ENCODE peak calls at places on chromosome 11, in five cellular contexts. B is osteocyte, S is NCI-H82, L is iPS DF 6.9, Z is NCI-H2081. D is an unnamed sample.

GRCh38 chr11:33291004-33291777 is 34.0 kb downstream of the HIPK3 start:
- DNase-seq in Z (no peak), S (no peak), B (no peak), L (no peak), D (no peak)

GRCh38 chr11:92225563-92226308 is 1.1 kb downstream of the FAT3 start:
- DNase-seq in S (peak), B (no peak), L (no peak), Z (peak), D (peak)

GRCh38 chr11:22465620-22466019 is 127.4 kb downstream of the SLC17A6 start:
- DNase-seq in S (no peak), L (no peak), B (no peak), Z (no peak), D (no peak)

GRCh38 chr11:100808904-100809491 is 121.9 kb downstream of the ARHGAP42 start:
- DNase-seq in L (no peak), B (no peak), S (no peak), Z (no peak), D (no peak)

GRCh38 chr11:59224419-59224928 is 11.7 kb upstream of the MPEG1 start:
- DNase-seq in L (no peak), Z (no peak), B (no peak), S (no peak), D (no peak)

GRCh38 chr11:45644981-45645889 is 20.2 kb downstream of the CHST1 start:
- DNase-seq in B (peak), L (no peak), Z (no peak), S (no peak), D (no peak)

GRCh38 chr11:86980397-86980796 is 25.2 kb upstream of the FZD4 start:
- DNase-seq in S (no peak), Z (no peak), L (no peak), B (no peak), D (no peak)

GRCh38 chr11:14969922-14970323 is 2.2 kb downstream of the CALCA start:
- DNase-seq in S (peak), L (no peak), B (no peak), Z (no peak), D (peak)

GRCh38 chr11:120918257-120918656 is 105.6 kb upstream of the TBCEL start:
- DNase-seq in S (no peak), Z (no peak), B (no peak), L (no peak), D (no peak)

GRCh38 chr11:2862395-2862949 is 23.1 kb downstream of the CDKN1C start:
- DNase-seq in L (no peak), S (no peak), Z (no peak), B (no peak), D (no peak)

GRCh38 chr11:96028746-96029145 is 104.8 kb upstream of the MTMR2 start:
- DNase-seq in B (no peak), Z (no peak), L (no peak), S (no peak), D (no peak)

GRCh38 chr11:3380706-3381570 is 2.0 kb upstream of the ZNF195 start:
- DNase-seq in L (no peak), Z (no peak), S (peak), B (no peak), D (no peak)

GRCh38 chr11:13308704-13309103 is 31.1 kb downstream of the BMAL1 start:
- DNase-seq in S (no peak), L (no peak), B (no peak), Z (no peak), D (no peak)

GRCh38 chr11:127619946-127620345 is 619.4 kb upstream of the KIRREL3 start:
- DNase-seq in B (no peak), L (no peak), S (no peak), Z (no peak), D (no peak)

GRCh38 chr11:1832181-1832988 is 2.4 kb upstream of the SYT8 start:
- DNase-seq in B (no peak), L (no peak), Z (no peak), S (peak), D (no peak)

GRCh38 chr11:1041936-1042608 is 5.6 kb upstream of the MUC6 start:
- DNase-seq in S (no peak), B (no peak), Z (no peak), L (no peak), D (peak)

GRCh38 chr11:65305501-65306268 is 9.0 kb upstream of the CDC42EP2 start:
- DNase-seq in L (no peak), Z (no peak), B (no peak), S (no peak), D (no peak)

GRCh38 chr11:110349109-110349996 is 52.9 kb upstream of the RDX start:
- DNase-seq in L (no peak), Z (no peak), S (no peak), B (no peak), D (no peak)

GRCh38 chr11:67351275-67352005 is 1.9 kb downstream of the POLD4 start:
- DNase-seq in L (no peak), S (peak), B (no peak), Z (peak), D (no peak)